ENCODE peak calls at places on chromosomes 4 and X, in ten cellular contexts. F, R, X, G, H, Q, P, W, C and E are unnamed samples.

GRCh38 chr4:151417164-151417571 is 8.2 kb downstream of the FHIP1A start:
- DNase-seq in W (no peak), X (no peak), R (no peak), C (peak; percentile 7), G (no peak), F (no peak), Q (no peak), H (no peak), P (no peak), E (no peak)

GRCh38 chr4:2036866-2037265 is 22.3 kb upstream of the NAT8L start:
- DNase-seq in R (no peak), Q (no peak), G (no peak), P (no peak), X (no peak), F (no peak), H (no peak), W (no peak), C (no peak), E (no peak)

GRCh38 chr4:3250438-3250955 is 1.5 kb downstream of the MSANTD1 start:
- DNase-seq in F (no peak), G (no peak), H (no peak), X (no peak), P (no peak), Q (no peak), W (no peak), C (no peak), R (no peak), E (no peak)

GRCh38 chrX:38435130-38435529 is 82.7 kb downstream of the OTC start:
- DNase-seq in R (no peak), H (no peak), F (no peak), Q (no peak), W (no peak), C (no peak), G (no peak), P (no peak), X (no peak), E (no peak)

GRCh38 chr4:173357939-173358338 is 12.8 kb upstream of the SAP30 start:
- DNase-seq in F (no peak), G (no peak), P (peak; percentile 20), C (no peak), R (no peak), W (no peak), X (no peak), H (no peak), Q (no peak), E (no peak)

GRCh38 chr4:177242651-177243296 is 66.9 kb upstream of the NEIL3 start:
- DNase-seq in R (no peak), G (no peak), H (no peak), P (no peak), C (peak; percentile 19), X (no peak), W (no peak), F (no peak), Q (no peak), E (no peak)

GRCh38 chrX:1316527-1316926 is 20.1 kb upstream of the IL3RA start:
- DNase-seq in C (no peak), R (peak; percentile 18), X (no peak), H (no peak), W (no peak), P (no peak), G (no peak), Q (no peak), F (no peak), E (no peak)

GRCh38 chr4:46392421-46392820 is 2.5 kb upstream of the GABRA2 start:
- DNase-seq in G (no peak), C (no peak), Q (no peak), R (no peak), X (no peak), H (no peak), F (no peak), P (no peak), W (no peak), E (no peak)

GRCh38 chr4:95360911-95361695 is 187.7 kb downstream of the UNC5C start:
- DNase-seq in W (no peak), H (no peak), C (no peak), P (peak; percentile 35), X (no peak), R (no peak), F (no peak), G (no peak), Q (no peak), E (no peak)

GRCh38 chr4:17636341-17636695 is 21.9 kb downstream of the MED28 start:
- DNase-seq in R (no peak), C (no peak), Q (no peak), G (no peak), P (no peak), H (no peak), W (no peak), X (no peak), F (no peak), E (no peak)

GRCh38 chr4:175273995-175274753 is 356.0 kb downstream of the ADAM29 start:
- DNase-seq in H (no peak), W (peak; percentile 44), C (peak; percentile 53), R (no peak), P (no peak), F (peak; percentile 20), Q (no peak), X (no peak), G (no peak), E (peak; percentile 22)

GRCh38 chrX:11458175-11458574 is 165.0 kb downstream of the AMELX start:
- DNase-seq in X (no peak), P (no peak), R (no peak), H (no peak), G (no peak), F (no peak), Q (no peak), C (peak; percentile 76), W (peak; percentile 65), E (no peak)

GRCh38 chrX:131068945-131069719 is 11.0 kb downstream of the ARHGAP36 start:
- DNase-seq in F (peak; percentile 3), R (no peak), W (peak; percentile 0), H (peak; percentile 86), P (no peak), X (no peak), C (peak; percentile 5), G (no peak), Q (peak; percentile 73), E (no peak)

GRCh38 chr4:148397771-148398170 is 44.4 kb downstream of the NR3C2 start:
- DNase-seq in F (no peak), Q (no peak), X (no peak), R (no peak), G (no peak), P (no peak), C (no peak), W (no peak), H (no peak), E (no peak)

GRCh38 chr4:8739820-8740665 is 131.6 kb downstream of the HMX1 start:
- DNase-seq in F (no peak), H (no peak), P (no peak), W (no peak), Q (peak; percentile 17), X (no peak), G (no peak), C (no peak), R (no peak), E (no peak)

GRCh38 chr4:88429401-88429800 is 27.5 kb upstream of the HERC5 start:
- DNase-seq in G (no peak), R (no peak), P (no peak), H (no peak), W (no peak), Q (no peak), X (no peak), C (no peak), F (no peak), E (no peak)